ENCODE peak calls at places on chromosomes 4 and X, in five cellular contexts. E is right atrium auricular region, P is esophagus muscularis mucosa, F is tibial nerve, U is dorsolateral prefrontal cortex. R is an unnamed sample.

GRCh38 chr4:144645621-144646522 is at the start of gene HHIP:
- DNase-seq in F (peak), E (no peak), P (no peak), U (peak), R (peak)

GRCh38 chr4:108396900-108397299 is 223.5 kb upstream of the RPL34 start:
- DNase-seq in P (peak), E (no peak), F (no peak), U (no peak), R (no peak)

GRCh38 chr4:139658185-139658584 is 7.4 kb upstream of the MGST2 start:
- DNase-seq in F (no peak), P (no peak), E (no peak), U (no peak), R (no peak)

GRCh38 chr4:69731826-69732225 is 28.6 kb downstream of the SULT1B1 start:
- DNase-seq in P (no peak), E (no peak), F (no peak), U (no peak), R (no peak)

GRCh38 chrX:119990409-119990994 is 47.0 kb upstream of the NKAP start:
- DNase-seq in F (no peak), P (no peak), E (no peak), U (no peak), R (no peak)

GRCh38 chr4:101169044-101170014 is 178.0 kb downstream of the PPP3CA start:
- DNase-seq in P (no peak), E (peak), F (no peak), U (no peak), R (peak)

GRCh38 chrX:426881-427280 is 40.2 kb upstream of the PPP2R3B start:
- DNase-seq in U (no peak), P (no peak), F (no peak), E (no peak), R (peak)

GRCh38 chrX:142250502-142250901 is 45.4 kb upstream of the MAGEC2 start:
- DNase-seq in F (no peak), P (no peak), E (no peak), U (no peak), R (no peak)

GRCh38 chr4:112150920-112151319 is 5.7 kb downstream of the FAM241A start:
- DNase-seq in P (no peak), U (no peak), E (no peak), F (no peak), R (no peak)

GRCh38 chr4:153758688-153759406 is 977 bp downstream of the RNF175 start:
- DNase-seq in E (no peak), P (no peak), U (no peak), F (no peak), R (no peak)

GRCh38 chr4:52260507-52261302 is 209.6 kb downstream of the SPATA18 start:
- DNase-seq in F (no peak), P (no peak), U (no peak), E (no peak), R (no peak)

GRCh38 chr4:185660340-185660739 is 125.0 kb upstream of the PDLIM3 start:
- DNase-seq in U (no peak), F (no peak), P (no peak), E (no peak), R (no peak)

GRCh38 chr4:8594097-8595038 is 1.8 kb downstream of the CPZ start:
- DNase-seq in E (no peak), U (no peak), F (no peak), P (no peak), R (peak)

GRCh38 chrX:36753602-36754001 is 254.6 kb upstream of the FAM47C start:
- DNase-seq in U (no peak), E (no peak), F (no peak), P (no peak), R (no peak)

GRCh38 chr4:151420408-151420807 is 11.4 kb downstream of the FHIP1A start:
- DNase-seq in P (no peak), E (no peak), U (no peak), F (no peak), R (no peak)

GRCh38 chr4:166501941-166502382 is 628.9 kb downstream of the TLL1 start:
- DNase-seq in U (no peak), P (no peak), F (no peak), E (no peak), R (peak)

GRCh38 chr4:168666531-168666930 is 169.7 kb downstream of the PALLD start:
- DNase-seq in F (no peak), P (no peak), E (no peak), U (no peak), R (peak)

GRCh38 chrX:18961686-18962085 is 22.2 kb downstream of the PHKA2 start:
- DNase-seq in F (no peak), E (no peak), U (no peak), P (no peak), R (peak)

GRCh38 chr4:47195706-47196105 is 164.3 kb downstream of the GABRB1 start:
- DNase-seq in F (no peak), P (no peak), E (no peak), U (no peak), R (peak)

GRCh38 chr4:94228488-94229216 is 21.0 kb downstream of the SMARCAD1 start:
- DNase-seq in E (no peak), P (no peak), F (no peak), U (no peak), R (no peak)

GRCh38 chr4:126572264-126572663 is 1060.5 kb upstream of the INTU start:
- DNase-seq in P (no peak), E (no peak), F (no peak), U (no peak), R (no peak)

GRCh38 chrX:30635630-30636029 is 17.6 kb upstream of the GK start:
- DNase-seq in E (no peak), U (no peak), F (no peak), P (no peak), R (no peak)

GRCh38 chr4:55087016-55087929 is 38.1 kb downstream of the KDR start:
- DNase-seq in F (no peak), U (no peak), E (no peak), P (peak), R (no peak)

GRCh38 chr4:185395255-185395955 is at the start of gene LRP2BP:
- DNase-seq in U (no peak), P (no peak), E (no peak), F (no peak), R (no peak)

GRCh38 chrX:20455001-20455400 is 188.3 kb upstream of the RPS6KA3 start:
- DNase-seq in E (no peak), F (no peak), U (no peak), P (no peak), R (no peak)

GRCh38 chrX:21740329-21741274 is 17.3 kb downstream of the SMPX start:
- DNase-seq in F (peak), U (no peak), P (no peak), E (no peak), R (peak)

GRCh38 chrX:71366674-71367256 is 608 bp downstream of the TAF1 start:
- DNase-seq in P (no peak), F (no peak), U (no peak), E (no peak), R (peak)

GRCh38 chrX:13142891-13143290 is 98.5 kb upstream of the FAM9C start:
- DNase-seq in E (no peak), F (no peak), U (no peak), P (no peak), R (no peak)

GRCh38 chrX:545488-545887 is 85.1 kb upstream of the SHOX start:
- DNase-seq in F (no peak), P (no peak), E (no peak), U (no peak), R (no peak)

GRCh38 chr4:88697588-88698329 is at the start of gene NAP1L5:
- DNase-seq in E (peak), U (peak), F (peak), P (no peak), R (peak)

GRCh38 chr4:2596153-2596552 is 59.7 kb downstream of the FAM193A start:
- DNase-seq in F (no peak), U (no peak), P (no peak), E (no peak), R (no peak)

GRCh38 chr4:2593003-2593402 is 56.6 kb downstream of the FAM193A start:
- DNase-seq in U (no peak), E (no peak), P (no peak), F (no peak), R (no peak)

GRCh38 chr4:2592572-2592971 is 56.1 kb downstream of the FAM193A start:
- DNase-seq in P (no peak), F (no peak), E (no peak), U (no peak), R (no peak)

GRCh38 chr4:2598661-2599654 is 62.5 kb downstream of the FAM193A start:
- DNase-seq in P (no peak), E (no peak), U (no peak), F (no peak), R (no peak)

GRCh38 chr4:2595436-2595835 is 59.0 kb downstream of the FAM193A start:
- DNase-seq in F (no peak), P (no peak), E (no peak), U (no peak), R (no peak)
- H3K27ac ChIP-seq in F (no peak), P (no peak), E (no peak), U (peak), R (no peak)

GRCh38 chr4:152587127-152587526 is 51.2 kb upstream of the FBXW7 start:
- DNase-seq in E (no peak), P (no peak), U (no peak), F (no peak), R (no peak)
- H3K4me3 ChIP-seq in E (no peak), P (no peak), U (no peak), F (no peak), R (no peak)

GRCh38 chr4:42302348-42302747 is 94.9 kb upstream of the SHISA3 start:
- DNase-seq in U (peak), E (no peak), P (no peak), F (no peak), R (peak)
- TF ChIP-seq CTCF in U (peak), E (no peak), P (no peak), F (no peak), R (peak)

GRCh38 chr4:140837742-140838141 is 81.6 kb upstream of the TBC1D9 start:
- DNase-seq in E (no peak), U (no peak), F (no peak), P (no peak), R (no peak)
- H3K27ac ChIP-seq in E (no peak), U (no peak), F (no peak), P (no peak), R (no peak)

DNA sequence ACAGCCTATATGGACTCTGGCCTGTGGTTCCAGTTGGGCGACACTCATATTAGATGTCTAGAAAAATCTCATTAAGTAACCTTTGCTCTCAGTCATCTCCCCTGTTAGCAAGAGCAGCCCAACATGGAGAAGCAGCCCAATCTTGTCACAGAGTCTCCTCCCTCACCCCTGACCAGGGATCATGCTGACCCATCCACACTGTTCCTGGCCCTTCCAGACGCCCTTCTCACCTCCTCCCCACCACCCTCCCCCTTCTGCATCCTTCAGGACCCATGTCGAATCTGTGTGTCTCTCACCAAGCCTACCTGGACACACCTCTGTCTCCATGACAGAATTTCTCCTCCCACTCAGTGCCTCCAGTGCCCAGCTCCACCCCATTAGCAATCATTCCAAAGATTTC is 190.1 kb downstream of the STIM2 start:
- DNase-seq in E (no peak), F (no peak), P (no peak), U (no peak), R (no peak)
- H3K4me3 ChIP-seq in E (no peak), F (no peak), P (no peak), U (no peak), R (no peak)

GRCh38 chr4:120232050-120232449 is 165.4 kb upstream of the MAD2L1 start:
- DNase-seq in E (no peak), F (no peak), P (no peak), U (no peak), R (peak)
- TF ChIP-seq CTCF in E (no peak), F (no peak), P (no peak), U (no peak), R (no peak)

GRCh38 chr4:76977113-76977512 is 27.6 kb downstream of the SEPTIN11 start:
- DNase-seq in P (no peak), F (no peak), U (no peak), E (no peak), R (no peak)
- H3K27ac ChIP-seq in P (no peak), F (no peak), U (no peak), E (no peak), R (peak)

GRCh38 chr4:160406426-160406825 is 1303.5 kb downstream of the RAPGEF2 start:
- DNase-seq in F (no peak), U (no peak), P (no peak), E (no peak), R (no peak)
- H3K4me3 ChIP-seq in F (no peak), U (no peak), P (no peak), E (no peak), R (no peak)

DNA sequence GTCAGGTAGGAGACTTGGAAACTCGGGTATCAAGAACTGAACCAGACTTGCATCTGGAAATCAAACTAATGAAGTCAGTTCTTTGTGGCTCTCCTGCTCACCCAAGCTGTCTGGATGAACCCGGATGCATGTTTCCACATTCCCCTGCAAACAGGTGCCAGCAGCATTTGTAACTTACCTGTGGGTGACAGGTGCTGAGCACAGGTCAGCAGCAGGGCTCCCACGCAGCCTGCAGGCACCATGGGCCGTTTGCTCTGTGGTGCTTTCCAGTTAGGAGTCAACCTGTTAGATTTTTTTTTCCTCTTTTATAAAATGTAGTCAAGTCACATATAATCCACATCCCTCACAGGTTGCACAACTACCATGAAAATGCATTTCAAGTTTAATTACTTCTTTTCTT is 385.6 kb upstream of the ADGRL3 start:
- DNase-seq in F (no peak), U (no peak), P (no peak), E (no peak), R (no peak)
- TF ChIP-seq CTCF in F (no peak), U (no peak), P (no peak), E (no peak), R (no peak)

R was measured in brain microvascular endothelial cell.